ENCODE peak calls at places on chromosomes 1 and 21, in seven cellular contexts. Y is left cardiac atrium; G is stimulated activated CD4-positive, alpha-beta T cell treated with anti-CD3 and anti-CD28 coated beads, Interleukin-4, amount 100 ng/mL, for 4 hours; S is Kasumi-1; R is T-helper 9 cell; T is H7; U is T-helper 2 cell. V is an unnamed sample.

GRCh38 chr1:8598060-8598724 is 219.2 kb downstream of the RERE start:
- DNase-seq in Y (peak), U (no peak), R (no peak), S (no peak), T (no peak), G (no peak), V (no peak)

GRCh38 chr21:45570826-45571601 is 28.8 kb upstream of the SLC19A1 start:
- DNase-seq in S (no peak), U (no peak), R (no peak), Y (no peak), T (no peak), G (no peak), V (no peak)

GRCh38 chr1:145806844-145807243 is 17.1 kb downstream of the RNF115 start:
- DNase-seq in R (no peak), S (no peak), G (no peak), Y (no peak), U (no peak), T (no peak), V (no peak)

GRCh38 chr1:225769687-225770086 is 7.9 kb upstream of the SRP9 start:
- DNase-seq in R (no peak), Y (no peak), T (no peak), U (no peak), G (no peak), S (no peak), V (no peak)

GRCh38 chr1:243482237-243483022 is 226.6 kb downstream of the SDCCAG8 start:
- DNase-seq in S (peak), Y (no peak), U (peak), G (no peak), T (peak), R (no peak), V (no peak)

GRCh38 chr1:24090736-24091135 is 21.2 kb downstream of the MYOM3 start:
- DNase-seq in R (no peak), Y (no peak), G (no peak), S (no peak), U (no peak), T (no peak), V (no peak)

GRCh38 chr1:8873506-8874229 is 4.8 kb downstream of the ENO1 start:
- DNase-seq in R (peak), S (peak), Y (peak), U (peak), T (peak), G (peak), V (no peak)

GRCh38 chr1:180435566-180435965 is 66.8 kb downstream of the ACBD6 start:
- DNase-seq in U (no peak), G (no peak), T (no peak), Y (no peak), S (no peak), R (no peak), V (no peak)

GRCh38 chr1:162275622-162276175 is 101.0 kb downstream of the SPATA46 start:
- DNase-seq in Y (no peak), S (no peak), U (no peak), R (no peak), T (no peak), G (no peak), V (no peak)

GRCh38 chr1:4023678-4024077 is 123.6 kb upstream of the C1orf174 start:
- DNase-seq in G (no peak), S (no peak), Y (no peak), R (no peak), U (no peak), T (no peak), V (no peak)

GRCh38 chr1:177163844-177164379 is 600 bp downstream of the ASTN1 start:
- DNase-seq in S (no peak), U (no peak), Y (peak), T (no peak), R (no peak), G (no peak), V (no peak)

GRCh38 chr1:206933333-206933945 is 11.7 kb upstream of the FCMR start:
- DNase-seq in Y (peak), S (peak), U (peak), R (peak), T (peak), G (peak), V (no peak)

GRCh38 chr1:45730780-45731319 is 19.6 kb downstream of the IPP start:
- DNase-seq in R (no peak), T (no peak), Y (no peak), S (no peak), G (no peak), U (no peak), V (no peak)

GRCh38 chr1:10451286-10451685 is 1.5 kb downstream of the CORT start:
- DNase-seq in R (no peak), Y (no peak), S (no peak), T (peak), U (no peak), G (no peak), V (no peak)

GRCh38 chr1:211632117-211632807 is 43.2 kb downstream of the NEK2 start:
- DNase-seq in S (no peak), R (no peak), Y (no peak), G (no peak), T (no peak), U (no peak), V (no peak)

GRCh38 chr1:25549273-25550154 is 6.1 kb downstream of the LDLRAP1 start:
- DNase-seq in G (peak), T (peak), S (peak), U (peak), R (peak), Y (peak), V (no peak)

GRCh38 chr1:112501810-112502641 is 6.7 kb upstream of the WNT2B start:
- DNase-seq in U (peak), G (peak), Y (peak), R (peak), T (peak), S (peak), V (peak)

GRCh38 chr1:68355614-68356013 is 94.1 kb downstream of the RPE65 start:
- DNase-seq in Y (no peak), R (no peak), T (no peak), G (no peak), U (no peak), S (no peak), V (no peak)

GRCh38 chr1:26288311-26288941 is 8.5 kb downstream of the SH3BGRL3 start:
- DNase-seq in Y (no peak), T (no peak), U (peak), S (peak), R (peak), G (peak), V (no peak)

GRCh38 chr1:182185822-182186756 is 124.6 kb upstream of the ZNF648 start:
- DNase-seq in R (no peak), U (no peak), S (no peak), T (no peak), Y (no peak), G (no peak), V (no peak)

GRCh38 chr1:119659628-119660027 is 11.6 kb upstream of the ZNF697 start:
- DNase-seq in T (peak), Y (peak), U (no peak), R (no peak), G (no peak), S (no peak), V (no peak)

GRCh38 chr1:219304227-219305226 is 130.8 kb downstream of the LYPLAL1 start:
- DNase-seq in U (peak), R (no peak), G (no peak), Y (no peak), S (no peak), T (no peak), V (no peak)

GRCh38 chr1:156860639-156861423 is at the start of gene NTRK1:
- DNase-seq in T (peak), S (peak), R (peak), G (peak), Y (no peak), U (peak), V (peak)

GRCh38 chr1:38958967-38959366 is 17.3 kb upstream of the RHBDL2 start:
- DNase-seq in G (no peak), Y (no peak), S (no peak), U (no peak), T (no peak), R (no peak), V (no peak)

GRCh38 chr1:32892368-32893197 is 6.3 kb downstream of the HPCA start:
- DNase-seq in Y (no peak), U (peak), T (peak), S (no peak), G (peak), R (peak), V (peak)

GRCh38 chr1:165444897-165445370 is at the start of gene RXRG:
- DNase-seq in U (peak), S (no peak), G (peak), T (peak), R (peak), Y (peak), V (peak)

GRCh38 chr1:92784639-92785500 is at the start of gene EVI5:
- DNase-seq in R (peak), S (peak), T (peak), U (peak), Y (peak), G (peak), V (peak)

GRCh38 chr1:200818248-200818647 is 54.5 kb upstream of the GPR25 start:
- DNase-seq in U (no peak), T (no peak), R (no peak), Y (no peak), S (no peak), G (no peak), V (no peak)

GRCh38 chr21:34073749-34074282 is 438 bp downstream of the MRPS6 start:
- DNase-seq in T (peak), R (peak), Y (peak), U (peak), G (peak), S (peak), V (no peak)

GRCh38 chr1:55249646-55250398 is 34.7 kb upstream of the USP24 start:
- DNase-seq in Y (no peak), U (no peak), G (no peak), S (no peak), T (no peak), R (no peak), V (no peak)

GRCh38 chr1:101259744-101260148 is 22.9 kb downstream of the S1PR1 start:
- DNase-seq in R (no peak), T (no peak), G (no peak), U (no peak), Y (no peak), S (peak), V (no peak)

V was measured in NCI-H774.